ENCODE peak calls at places on chromosomes 13 and 19, in five cellular contexts. X is aorta; Y is heart right ventricle; U is lower lobe of right lung; W is CD4-positive, CD25-positive, alpha-beta regulatory T cell. K is an unnamed sample. For H3K27me3, the result is how much of the 10 kb centered on the place peaks cover.

GRCh38 chr19:10408511-10409291 is 5.4 kb upstream of the CDC37 start:
- DNase-seq in U (peak), W (peak), X (no peak), Y (no peak), K (no peak)

GRCh38 chr19:3576696-3577443 is 4.1 kb downstream of the HMG20B start:
- DNase-seq in U (no peak), X (peak), Y (peak), W (no peak), K (no peak)

GRCh38 chr13:99153219-99153618 is 47.4 kb upstream of the UBAC2 start:
- DNase-seq in X (no peak), W (no peak), Y (no peak), U (no peak), K (no peak)

GRCh38 chr13:40170982-40171381 is 495.5 kb downstream of the FOXO1 start:
- DNase-seq in W (peak), X (no peak), Y (no peak), U (no peak), K (no peak)

GRCh38 chr13:100491164-100491847 is 97.3 kb downstream of the GGACT start:
- DNase-seq in U (no peak), Y (peak), W (no peak), X (no peak), K (no peak)

GRCh38 chr13:41058229-41059070 is 2.9 kb upstream of the WBP4 start:
- DNase-seq in U (no peak), X (no peak), W (no peak), Y (peak), K (no peak)

GRCh38 chr13:114143806-114144605 is 11.6 kb upstream of the RASA3 start:
- DNase-seq in Y (no peak), U (no peak), X (peak), W (peak), K (no peak)

GRCh38 chr13:34174671-34175145 is 356.8 kb downstream of the RFC3 start:
- DNase-seq in W (no peak), Y (no peak), X (no peak), U (no peak), K (no peak)

GRCh38 chr13:100542546-100543156 is 45.9 kb downstream of the GGACT start:
- DNase-seq in W (peak), X (no peak), Y (no peak), U (no peak), K (no peak)

GRCh38 chr13:25478186-25478585 is 106.4 kb downstream of the ATP8A2 start:
- DNase-seq in Y (no peak), W (no peak), X (no peak), U (no peak), K (no peak)

GRCh38 chr13:24652346-24652745 is 27.9 kb upstream of the ATP12A start:
- DNase-seq in U (no peak), W (no peak), X (no peak), Y (no peak), K (no peak)

GRCh38 chr19:54430306-54431254 is 15.3 kb downstream of the TTYH1 start:
- DNase-seq in X (peak), U (no peak), W (peak), Y (peak), K (no peak)

GRCh38 chr19:3178377-3178972 is at the start of gene S1PR4:
- DNase-seq in X (peak), Y (no peak), W (peak), U (peak), K (no peak)

GRCh38 chr13:23579886-23580706 is 9.9 kb downstream of the TNFRSF19 start:
- DNase-seq in W (peak), U (no peak), X (no peak), Y (no peak), K (no peak)

GRCh38 chr19:31351212-31352193 is 2.3 kb upstream of the TSHZ3 start:
- DNase-seq in X (peak), Y (peak), W (peak), U (no peak), K (no peak)

GRCh38 chr13:104847863-104848262 is 1687.6 kb downstream of the EFNB2 start:
- DNase-seq in W (no peak), U (no peak), Y (no peak), X (no peak), K (no peak)

GRCh38 chr13:40153516-40153915 is 498.1 kb downstream of the COG6 start:
- DNase-seq in X (no peak), W (no peak), Y (peak), U (no peak), K (no peak)

GRCh38 chr13:41544824-41545707 is 87.7 kb downstream of the RGCC start:
- DNase-seq in W (no peak), Y (no peak), U (no peak), X (no peak), K (no peak)

GRCh38 chr19:17454579-17454978 is 6.1 kb upstream of the TMEM221 start:
- DNase-seq in Y (no peak), X (no peak), U (no peak), W (no peak), K (no peak)

GRCh38 chr13:47672982-47673670 is 327.9 kb downstream of the SUCLA2 start:
- DNase-seq in U (no peak), Y (peak), X (no peak), W (no peak), K (no peak)

GRCh38 chr13:25678398-25678797 is 306.6 kb downstream of the ATP8A2 start:
- DNase-seq in X (no peak), Y (no peak), W (peak), U (no peak), K (no peak)

GRCh38 chr13:30373727-30374126 is 48.6 kb upstream of the UBE2L5 start:
- DNase-seq in U (peak), Y (no peak), X (no peak), W (peak), K (peak)

GRCh38 chr13:113555141-113555540 is 29.4 kb upstream of the TFDP1 start:
- DNase-seq in W (no peak), U (peak), Y (no peak), X (no peak), K (no peak)

GRCh38 chr13:48410199-48410598 is 2.7 kb downstream of the LPAR6 start:
- DNase-seq in W (peak), Y (no peak), U (no peak), X (no peak), K (no peak)

GRCh38 chr13:113044431-113045114 is 61.0 kb upstream of the F7 start:
- DNase-seq in X (no peak), U (no peak), W (no peak), Y (peak), K (no peak)

GRCh38 chr19:8552810-8553209 is 24.4 kb downstream of the MYO1F start:
- DNase-seq in X (no peak), W (no peak), Y (no peak), U (no peak), K (no peak)

GRCh38 chr13:86870388-86870966 is 800.7 kb upstream of the SLITRK5 start:
- DNase-seq in Y (no peak), U (no peak), W (peak), X (no peak), K (no peak)

GRCh38 chr13:28459911-28460310 is 35.0 kb downstream of the FLT1 start:
- DNase-seq in Y (no peak), U (no peak), X (no peak), W (no peak), K (no peak)

GRCh38 chr13:75636339-75637095 is 387 bp downstream of the LMO7 start:
- DNase-seq in Y (peak), X (peak), U (peak), W (peak), K (no peak)

GRCh38 chr19:35149463-35149862 is 5.1 kb upstream of the FXYD5 start:
- DNase-seq in Y (no peak), U (no peak), X (no peak), W (no peak), K (no peak)

GRCh38 chr19:48596679-48597465 is 9.7 kb upstream of the SPACA4 start:
- DNase-seq in W (peak), X (no peak), U (no peak), Y (no peak), K (no peak)

GRCh38 chr19:39003188-39003587 is 27.6 kb upstream of the FBXO17 start:
- DNase-seq in U (no peak), X (no peak), Y (no peak), W (no peak), K (no peak)

GRCh38 chr19:21109116-21109515 is 27.1 kb downstream of the ZNF714 start:
- DNase-seq in W (no peak), Y (no peak), X (no peak), U (no peak), K (no peak)

DNA sequence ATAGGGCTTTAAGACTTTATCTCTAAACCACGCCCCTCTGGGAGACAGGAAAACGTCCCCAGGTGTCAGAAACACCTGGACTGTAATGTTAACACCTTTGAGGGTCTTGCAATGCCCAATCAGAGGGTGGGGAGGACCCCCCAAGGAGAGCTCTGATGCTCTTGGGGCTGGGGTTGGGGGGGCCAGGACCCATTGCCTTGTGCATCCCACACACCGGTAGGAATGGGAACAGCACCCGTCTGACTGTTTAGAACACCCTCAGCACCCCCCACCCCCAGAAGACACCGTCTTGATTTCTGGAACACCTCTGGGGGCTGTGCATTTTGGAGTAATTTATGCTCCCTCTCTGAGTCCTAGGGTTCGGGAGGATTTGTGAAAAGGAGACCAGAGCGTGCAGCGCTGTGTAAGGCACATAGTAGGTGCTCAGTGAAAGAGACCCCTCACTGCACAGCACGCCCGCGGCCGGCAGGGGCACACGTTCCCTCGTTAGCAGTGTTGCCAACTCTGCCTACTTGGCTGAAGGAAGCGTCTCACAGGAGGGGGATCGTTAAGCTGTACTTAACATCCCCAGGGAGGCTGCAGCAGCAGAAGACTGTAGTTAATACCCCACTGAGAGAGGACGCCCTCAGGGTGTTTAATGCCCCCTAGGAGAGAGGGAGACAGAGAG is 2.8 kb upstream of the ERFL start:
- DNase-seq in X (no peak), W (no peak), U (no peak), Y (no peak), K (no peak)
- H3K27me3 ChIP-seq in X (under half), W (under half), U (half or more), Y (half or more), K (under half)

DNA sequence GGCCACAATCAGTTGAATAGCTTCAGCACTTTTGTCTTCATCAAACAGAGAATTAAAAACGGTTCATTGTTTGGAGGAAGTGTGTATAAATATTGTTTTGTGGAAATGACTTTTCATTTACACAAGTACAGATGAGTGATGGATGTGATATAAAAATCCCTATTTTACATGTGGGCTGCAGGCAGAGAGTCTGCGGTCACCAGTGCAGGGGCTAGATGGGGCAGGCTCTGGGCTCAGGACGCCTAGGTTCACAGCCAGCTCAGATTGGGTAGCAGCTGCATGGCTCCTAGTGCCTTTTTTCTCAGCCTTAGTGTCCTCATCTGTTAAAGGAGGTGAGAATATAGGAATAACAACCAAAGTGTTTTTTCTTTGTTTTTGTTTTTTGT is 9.8 kb downstream of the PPP5C start:
- DNase-seq in X (peak), W (no peak), Y (no peak), U (no peak), K (no peak)
- H3K27me3 ChIP-seq in X (under half), W (under half), Y (under half), U (under half), K (under half)

GRCh38 chr13:45849408-45849807 is 2.1 kb downstream of the SIAH3 start:
- DNase-seq in U (no peak), W (no peak), Y (no peak), X (no peak), K (no peak)
- H3K27me3 ChIP-seq in U (under half), W (under half), Y (half or more), X (under half), K (half or more)

GRCh38 chr19:46492841-46493235 is 2.8 kb downstream of the PNMA8B start:
- DNase-seq in W (no peak), Y (no peak), U (no peak), X (no peak), K (no peak)
- H3K27me3 ChIP-seq in W (under half), Y (half or more), U (half or more), X (under half), K (under half)

GRCh38 chr19:58353717-58354477 is 605 bp upstream of the A1BG start:
- DNase-seq in W (no peak), U (no peak), Y (no peak), X (peak), K (no peak)
- H3K27me3 ChIP-seq in W (under half), U (under half), Y (half or more), X (under half), K (half or more)

GRCh38 chr19:335486-336066 is 9.0 kb downstream of the MIER2 start:
- DNase-seq in Y (no peak), W (no peak), X (peak), U (no peak), K (no peak)

GRCh38 chr19:335072-335471 is 9.5 kb downstream of the MIER2 start:
- DNase-seq in U (no peak), W (no peak), X (no peak), Y (no peak), K (no peak)

GRCh38 chr19:330503-330902 is 14.1 kb downstream of the MIER2 start:
- DNase-seq in U (no peak), X (peak), W (no peak), Y (no peak), K (no peak)

GRCh38 chr19:336067-336614 is 8.5 kb downstream of the MIER2 start:
- DNase-seq in W (no peak), U (no peak), Y (no peak), X (peak), K (no peak)

GRCh38 chr19:334296-335071 is 10.1 kb downstream of the MIER2 start:
- DNase-seq in W (no peak), Y (no peak), X (peak), U (no peak), K (no peak)
- H3K27me3 ChIP-seq in W (under half), Y (under half), X (under half), U (under half), K (under half)

DNA sequence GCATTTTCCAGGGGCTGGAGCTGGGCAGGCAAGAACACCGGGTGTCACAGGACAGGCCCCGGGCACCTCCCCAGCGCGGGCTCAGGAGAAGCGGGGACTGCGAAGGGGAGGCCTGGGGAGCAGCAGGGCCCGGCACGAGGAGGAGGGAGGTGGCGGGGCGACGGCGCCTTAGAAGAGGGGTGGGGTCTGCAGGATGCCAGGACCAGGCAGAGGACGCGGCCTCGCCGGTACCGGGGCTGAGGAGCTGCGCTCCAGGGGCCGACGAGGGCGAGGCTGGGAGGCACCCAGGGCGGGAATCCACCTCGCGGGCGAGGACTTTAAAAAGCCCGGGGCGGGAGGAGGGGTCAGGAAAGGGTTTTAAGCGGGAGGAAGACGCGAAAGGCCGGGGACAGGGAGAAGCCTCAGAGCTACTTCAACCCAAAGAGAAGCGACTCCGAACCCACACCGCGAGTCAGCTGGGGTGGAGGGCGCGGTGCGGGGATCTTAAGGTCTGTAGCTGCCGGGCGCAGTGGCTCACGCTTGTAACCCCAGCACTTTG is 665 bp downstream of the ZNF347 start:
- DNase-seq in X (peak), U (peak), W (peak), Y (peak), K (no peak)
- H3K27me3 ChIP-seq in X (under half), U (under half), W (under half), Y (under half), K (under half)